ENCODE peak calls at places on chromosomes 4 and X, in six cellular contexts. Q, X, E, L, J and C are unnamed samples. For H3K4me1, the result is how much of the 10 kb centered on the place peaks cover.

GRCh38 chrX:145881175-145881867 is 63.7 kb downstream of the SLITRK2 start:
- DNase-seq in X (no peak), E (no peak), L (peak), Q (no peak), J (peak), C (no peak)

GRCh38 chr4:24104173-24104572 is 214.3 kb upstream of the PPARGC1A start:
- DNase-seq in Q (no peak), L (no peak), J (peak), X (peak), E (peak), C (no peak)

GRCh38 chr4:184850431-184851199 is 24.8 kb upstream of the ACSL1 start:
- DNase-seq in Q (no peak), J (no peak), X (no peak), E (no peak), L (no peak), C (no peak)

GRCh38 chrX:109855501-109855900 is 122.4 kb upstream of the ACSL4 start:
- DNase-seq in J (no peak), Q (no peak), X (no peak), L (no peak), E (no peak), C (no peak)

GRCh38 chrX:80335062-80335830 is 85.0 kb upstream of the TENT5D start:
- DNase-seq in E (peak), Q (peak), X (no peak), L (peak), J (peak), C (peak)

GRCh38 chr4:79209822-79210635 is 115.8 kb downstream of the NAA11 start:
- DNase-seq in X (no peak), E (no peak), L (peak), J (peak), Q (no peak), C (no peak)

GRCh38 chr4:83552924-83553323 is 17.0 kb downstream of the GPAT3 start:
- DNase-seq in Q (no peak), E (peak), J (no peak), X (peak), L (no peak), C (no peak)

GRCh38 chrX:106599411-106599810 is 12.4 kb upstream of the RADX start:
- DNase-seq in L (no peak), Q (no peak), J (no peak), E (no peak), X (no peak), C (no peak)

GRCh38 chrX:40243699-40244098 is 145.9 kb upstream of the BCOR start:
- DNase-seq in Q (no peak), E (peak), J (no peak), X (no peak), L (no peak), C (peak)

GRCh38 chr4:14452001-14452400 is 550.3 kb upstream of the CPEB2 start:
- DNase-seq in X (no peak), J (peak), Q (no peak), L (no peak), E (no peak), C (no peak)

GRCh38 chr4:137648531-137648930 is 116.2 kb upstream of the PCDH18 start:
- DNase-seq in X (no peak), Q (no peak), J (no peak), E (no peak), L (no peak), C (no peak)

GRCh38 chrX:155028192-155028591 is 1.5 kb downstream of the FUNDC2 start:
- DNase-seq in J (peak), Q (no peak), X (no peak), E (no peak), L (no peak), C (no peak)

GRCh38 chr4:65033899-65034298 is 624.6 kb upstream of the TECRL start:
- DNase-seq in L (no peak), E (no peak), J (no peak), X (no peak), Q (no peak), C (no peak)

GRCh38 chr4:177771645-177772044 is 329.4 kb upstream of the AGA start:
- DNase-seq in J (no peak), E (no peak), X (no peak), L (no peak), Q (no peak), C (no peak)

GRCh38 chrX:66914082-66914481 is 275.2 kb upstream of the EDA2R start:
- DNase-seq in E (no peak), L (peak), Q (no peak), X (no peak), J (peak), C (no peak)

GRCh38 chr4:36053931-36054330 is 190.4 kb downstream of the ARAP2 start:
- DNase-seq in E (peak), J (no peak), L (no peak), X (no peak), Q (no peak), C (no peak)

GRCh38 chrX:40778861-40779575 is 43.7 kb upstream of the MED14 start:
- DNase-seq in E (peak), J (no peak), X (peak), Q (no peak), L (no peak), C (no peak)

GRCh38 chr4:100347241-100347640 is 157.0 kb upstream of the DDIT4L start:
- DNase-seq in J (no peak), E (no peak), Q (no peak), X (no peak), L (no peak), C (no peak)

GRCh38 chr4:2793920-2794706 is 1.2 kb downstream of the SH3BP2 start:
- DNase-seq in X (no peak), E (peak), L (peak), J (peak), Q (no peak), C (no peak)

GRCh38 chrX:102650903-102651241 is 411 bp upstream of the GPRASP1 start:
- DNase-seq in J (no peak), L (no peak), X (no peak), Q (no peak), E (no peak), C (no peak)

GRCh38 chr4:52069566-52069965 is 18.5 kb downstream of the SPATA18 start:
- DNase-seq in X (no peak), Q (no peak), J (no peak), E (no peak), L (no peak), C (no peak)

GRCh38 chrX:26442340-26442739 is 226.4 kb downstream of the MAGEB5 start:
- DNase-seq in J (peak), Q (no peak), E (no peak), L (no peak), X (peak), C (peak)

GRCh38 chr4:54281060-54281781 is 52.1 kb downstream of the PDGFRA start:
- DNase-seq in X (peak), L (no peak), J (no peak), Q (no peak), E (peak), C (no peak)

GRCh38 chrX:31376408-31376807 is 304.6 kb upstream of the FTHL17 start:
- DNase-seq in Q (no peak), J (no peak), L (no peak), E (no peak), X (no peak), C (no peak)

GRCh38 chr4:168893807-168894206 is 116.2 kb downstream of the CBR4 start:
- DNase-seq in J (no peak), Q (no peak), E (no peak), L (no peak), X (no peak), C (no peak)

GRCh38 chr4:77922158-77923094 is 59.8 kb downstream of the MRPL1 start:
- DNase-seq in E (no peak), J (no peak), L (no peak), X (peak), Q (no peak), C (no peak)

GRCh38 chr4:5019274-5019673 is at the start of gene CYTL1:
- DNase-seq in J (peak), L (peak), X (no peak), Q (peak), E (no peak), C (no peak)

GRCh38 chr4:184259866-184260265 is 42.2 kb upstream of the ENPP6 start:
- DNase-seq in Q (peak), J (no peak), L (no peak), X (no peak), E (no peak), C (no peak)

GRCh38 chrX:70664726-70665125 is 220.1 kb downstream of the DLG3 start:
- DNase-seq in Q (no peak), L (no peak), X (peak), J (peak), E (peak), C (peak)

GRCh38 chrX:150693782-150694574 is 782 bp downstream of the MTMR1 start:
- DNase-seq in Q (peak), L (peak), X (peak), E (peak), J (peak), C (no peak)

GRCh38 chr4:43253511-43253910 is 361.0 kb downstream of the GRXCR1 start:
- DNase-seq in E (no peak), Q (no peak), L (no peak), X (no peak), J (no peak), C (no peak)

GRCh38 chrX:15525664-15526416 is 25.2 kb downstream of the BMX start:
- DNase-seq in X (no peak), J (no peak), E (no peak), Q (no peak), L (no peak), C (no peak)

GRCh38 chr4:128228778-128229457 is 58.7 kb downstream of the PGRMC2 start:
- DNase-seq in X (peak), Q (no peak), J (no peak), L (no peak), E (no peak), C (no peak)

GRCh38 chr4:182338059-182338458 is 94.9 kb downstream of the TENM3 start:
- DNase-seq in X (no peak), Q (no peak), L (no peak), E (no peak), J (no peak), C (no peak)

GRCh38 chr4:148737071-148737470 is 294.9 kb upstream of the NR3C2 start:
- DNase-seq in E (no peak), X (no peak), J (no peak), Q (no peak), L (no peak), C (no peak)

DNA sequence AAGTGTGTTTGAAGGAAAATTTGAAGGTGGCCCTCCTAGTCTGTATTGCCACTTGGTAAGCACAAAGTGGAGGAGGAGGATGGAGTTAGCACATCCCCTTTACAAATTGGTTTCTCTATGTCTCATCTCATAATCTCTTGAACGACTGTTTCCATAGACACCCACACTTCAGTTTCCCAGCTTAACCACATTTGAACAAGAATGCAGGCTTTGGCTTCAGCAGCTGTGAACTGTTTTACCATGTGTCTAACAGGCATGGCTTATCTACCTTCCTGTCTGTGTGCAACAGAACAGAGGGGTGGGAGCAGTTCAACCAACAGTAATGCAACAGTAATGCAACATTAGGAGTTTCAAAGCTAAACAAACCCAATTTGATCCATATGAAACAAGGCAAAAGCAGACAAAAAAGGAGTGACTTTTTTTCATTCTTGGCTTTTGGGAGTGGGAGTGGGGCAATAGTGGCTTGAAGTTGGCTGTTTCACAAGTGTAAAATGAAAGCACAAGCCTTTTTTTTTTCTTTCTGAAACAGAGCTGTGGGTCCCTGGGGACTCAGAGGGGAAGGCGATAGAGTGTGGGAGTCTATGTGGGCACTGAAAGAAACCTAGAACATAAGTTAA is 108.0 kb downstream of the ITM2A start:
- DNase-seq in Q (no peak), L (no peak), X (no peak), J (no peak), E (no peak), C (no peak)
- H3K4me2 ChIP-seq in Q (no peak), L (no peak), X (no peak), J (no peak), E (no peak), C (no peak)

DNA sequence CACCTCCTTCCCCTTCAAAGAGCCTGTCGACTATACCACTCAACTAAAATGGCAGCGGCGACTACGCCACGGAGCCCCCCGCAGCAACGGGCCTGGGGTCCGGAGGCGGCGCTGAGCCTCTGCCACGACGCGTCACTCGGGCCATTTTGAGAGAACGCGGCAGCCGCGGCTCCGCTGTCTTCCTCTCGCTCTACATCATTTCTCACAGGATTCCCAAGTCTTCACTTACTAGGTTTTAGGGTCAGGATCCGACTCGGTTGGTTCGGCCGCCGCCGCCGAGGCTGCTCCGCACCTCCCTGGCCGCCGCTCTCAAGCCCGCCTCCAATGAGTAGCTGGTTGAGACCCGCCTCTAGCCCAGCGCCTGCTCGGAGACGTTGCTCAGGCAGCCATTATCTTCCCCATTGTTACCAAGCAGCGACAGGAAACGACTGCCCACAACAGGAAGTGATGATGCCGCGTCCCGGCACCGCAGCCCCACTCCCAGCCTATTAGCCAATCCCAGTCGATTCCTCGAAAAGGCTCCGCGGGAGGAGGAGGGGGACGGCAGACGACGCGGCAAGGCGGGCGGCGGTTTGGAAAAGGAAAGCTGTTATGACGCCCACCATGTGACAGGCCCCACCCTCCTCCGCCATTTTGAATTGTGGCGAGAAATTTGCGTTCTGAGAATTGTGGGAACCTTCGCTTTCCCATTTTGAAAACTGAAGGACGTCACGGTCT is at the start of gene RLIM:
- DNase-seq in E (peak), L (peak), J (peak), Q (peak), X (peak), C (peak)
- H3K4me1 ChIP-seq in E (under half), L (under half), J (under half), Q (under half), X (under half), C (under half)

DNA sequence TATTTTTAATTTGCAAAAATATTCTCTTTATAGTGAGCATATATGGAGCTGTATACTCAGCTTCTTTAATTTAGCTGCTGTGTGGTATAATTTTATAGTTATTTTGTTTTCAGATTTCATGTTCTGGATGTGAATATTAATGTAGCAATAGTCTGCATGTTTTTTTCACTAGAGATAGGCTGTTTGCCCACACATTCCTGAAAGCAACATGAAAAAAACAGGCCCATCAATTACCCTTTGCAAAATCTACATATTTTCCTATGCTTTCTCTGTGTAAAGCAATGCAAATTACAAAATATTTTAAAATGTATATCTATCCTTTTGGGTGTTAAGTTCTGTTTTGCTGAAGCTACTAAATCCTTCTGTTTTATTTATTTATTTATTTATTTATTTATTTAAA is 277.3 kb downstream of the ANKRD50 start:
- DNase-seq in X (no peak), Q (no peak), E (no peak), J (no peak), L (no peak), C (no peak)
- H2BK15ac ChIP-seq in X (no peak), Q (no peak), E (no peak), J (no peak), L (no peak), C (no peak)

GRCh38 chr4:72909461-72909860 is 160.1 kb downstream of the COX18 start:
- DNase-seq in E (no peak), J (peak), X (no peak), Q (peak), L (peak), C (no peak)
- H3K4me2 ChIP-seq in E (no peak), J (no peak), X (no peak), Q (no peak), L (no peak), C (no peak)

DNA sequence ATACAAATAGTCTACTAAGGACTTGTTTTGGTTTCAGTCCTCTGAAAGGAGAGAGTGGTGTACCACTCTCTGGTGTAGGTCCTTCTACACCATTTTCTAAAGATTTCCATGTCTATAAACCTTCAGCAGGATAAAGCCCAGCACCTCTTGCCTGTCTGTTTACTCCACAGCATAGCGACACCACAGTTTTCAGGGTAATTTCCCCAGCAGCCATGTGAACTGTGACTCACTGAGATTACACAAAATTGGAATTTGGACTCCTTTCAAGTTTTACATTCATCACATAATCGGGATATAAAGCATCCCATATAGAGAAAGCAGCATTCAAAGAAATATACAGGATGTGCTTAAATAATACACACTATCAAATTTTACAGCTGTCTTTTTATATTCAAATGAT is 229.6 kb downstream of the PRDM5 start:
- DNase-seq in X (peak), E (peak), J (no peak), Q (no peak), L (no peak), C (no peak)
- H3K4me1 ChIP-seq in X (under half), E (under half), J (under half), Q (under half), L (under half), C (under half)

DNA sequence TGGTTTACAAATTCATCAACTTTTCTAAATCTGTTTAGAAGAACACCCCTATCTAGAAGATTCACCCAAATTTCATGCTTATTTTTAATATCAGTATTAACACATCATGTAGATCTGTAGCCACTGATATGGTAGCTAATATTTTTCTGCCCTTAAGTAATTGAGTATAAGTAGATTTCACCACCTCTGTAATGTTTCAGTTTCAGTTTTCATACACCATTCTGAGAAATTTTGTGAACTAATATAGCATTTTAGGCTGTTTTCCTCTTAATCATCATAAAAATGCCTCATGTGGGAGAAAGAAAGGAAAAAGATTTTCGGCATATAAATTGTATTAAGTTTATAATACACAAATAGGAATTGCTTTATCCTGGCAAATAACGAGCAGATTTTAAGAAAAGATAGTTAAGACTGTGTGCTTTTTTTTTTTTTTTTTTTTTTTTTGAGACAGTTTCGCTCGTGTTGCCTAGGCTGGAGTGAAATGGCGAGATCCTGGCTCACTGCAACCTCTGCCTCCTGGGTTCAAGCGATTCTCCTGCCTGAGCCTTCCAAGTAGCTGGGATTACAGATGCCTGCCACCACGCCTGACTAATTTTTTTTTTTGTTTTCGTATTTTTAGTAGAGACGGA is 21.4 kb upstream of the RBPJ start:
- DNase-seq in Q (no peak), X (no peak), E (no peak), L (no peak), J (no peak), C (no peak)
- H2BK15ac ChIP-seq in Q (no peak), X (peak), E (no peak), L (no peak), J (no peak), C (no peak)

GRCh38 chrX:9671998-9672397 is 93.6 kb downstream of the GPR143 start:
- DNase-seq in Q (no peak), J (no peak), L (no peak), X (no peak), E (no peak), C (no peak)

GRCh38 chrX:9668537-9668936 is 97.1 kb downstream of the GPR143 start:
- DNase-seq in J (no peak), Q (no peak), L (no peak), E (peak), X (peak), C (no peak)

GRCh38 chrX:9676311-9676710 is 89.3 kb downstream of the GPR143 start:
- DNase-seq in Q (no peak), L (no peak), J (no peak), X (no peak), E (no peak), C (no peak)

GRCh38 chrX:9665113-9665512 is 100.5 kb downstream of the GPR143 start:
- DNase-seq in Q (no peak), E (no peak), X (no peak), J (no peak), L (no peak), C (no peak)

GRCh38 chrX:9670136-9670905 is 95.3 kb downstream of the GPR143 start:
- DNase-seq in L (no peak), J (peak), X (peak), Q (no peak), E (peak), C (no peak)
- H3K4me2 ChIP-seq in L (no peak), J (no peak), X (no peak), Q (no peak), E (no peak), C (no peak)